ENCODE peak calls at places on chromosomes 11 and 22, in ten cellular contexts. J is prostate gland; V is IMR-90; R is iPS DF 6.9; P is A549; Z is fibroblast of lung; T is stomach; D is upper lobe of right lung; O is CD8-positive, alpha-beta memory T cell; L is dorsolateral prefrontal cortex. B is an unnamed sample.

GRCh38 chr22:31927562-31927961 is 16.8 kb upstream of the YWHAH start:
- DNase-seq in J (no peak), V (no peak), R (no peak), P (no peak), Z (no peak), T (no peak), D (no peak), O (no peak), L (no peak), B (no peak)

GRCh38 chr22:49261616-49262015 is 566.1 kb downstream of the BRD1 start:
- DNase-seq in J (no peak), V (no peak), R (no peak), P (no peak), Z (no peak), T (peak), D (peak), O (no peak), L (no peak), B (peak)

GRCh38 chr11:111938687-111939160 is 1.6 kb downstream of the DIXDC1 start:
- DNase-seq in J (no peak), V (peak), R (no peak), P (no peak), Z (peak), T (no peak), D (no peak), O (no peak), L (no peak), B (no peak)

GRCh38 chr11:128532571-128533091 is 54.7 kb downstream of the ETS1 start:
- DNase-seq in J (no peak), V (no peak), R (no peak), P (no peak), Z (no peak), T (no peak), D (no peak), O (no peak), L (peak), B (no peak)

GRCh38 chr11:47184711-47185304 is 1.4 kb downstream of the PACSIN3 start:
- DNase-seq in J (no peak), V (no peak), R (no peak), P (no peak), Z (no peak), T (peak), D (no peak), O (no peak), L (peak), B (no peak)

GRCh38 chr22:49154433-49154832 is 673.2 kb downstream of the BRD1 start:
- DNase-seq in J (no peak), V (no peak), R (no peak), P (no peak), Z (no peak), T (no peak), D (no peak), O (no peak), L (no peak), B (no peak)

GRCh38 chr11:92269021-92269420 is 44.4 kb downstream of the FAT3 start:
- DNase-seq in J (no peak), V (peak), R (no peak), P (peak), Z (peak), T (no peak), D (no peak), O (no peak), L (no peak), B (peak)

GRCh38 chr11:60939828-60940227 is 12.1 kb downstream of the SLC15A3 start:
- DNase-seq in J (no peak), V (peak), R (no peak), P (no peak), Z (no peak), T (no peak), D (no peak), O (no peak), L (no peak), B (no peak)

GRCh38 chr11:20601221-20601914 is 2.0 kb downstream of the SLC6A5 start:
- DNase-seq in J (no peak), V (no peak), R (no peak), P (no peak), Z (no peak), T (no peak), D (no peak), O (no peak), L (no peak), B (no peak)

GRCh38 chr11:16898274-16898985 is 115.8 kb downstream of the PLEKHA7 start:
- DNase-seq in J (no peak), V (no peak), R (no peak), P (no peak), Z (no peak), T (no peak), D (no peak), O (no peak), L (no peak), B (no peak)

GRCh38 chr11:69215216-69215615 is 59.5 kb downstream of the SMIM38 start:
- DNase-seq in J (no peak), V (no peak), R (no peak), P (no peak), Z (no peak), T (peak), D (no peak), O (no peak), L (no peak), B (peak)

GRCh38 chr11:72080326-72081183 is at the start of the genes LRRC51 and NUMA1:
- DNase-seq in J (peak), V (peak), R (peak), P (peak), Z (peak), T (peak), D (peak), O (peak), L (peak), B (peak)

GRCh38 chr11:65655570-65656332 is 7.0 kb downstream of the RELA start:
- DNase-seq in J (no peak), V (no peak), R (no peak), P (no peak), Z (no peak), T (no peak), D (no peak), O (no peak), L (no peak), B (no peak)
- H3K4me3 ChIP-seq in J (no peak), V (no peak), R (no peak), P (no peak), Z (no peak), T (no peak), D (no peak), O (no peak), L (no peak), B (no peak)

GRCh38 chr22:20919718-20920117 is 2.5 kb downstream of the CRKL start:
- DNase-seq in J (no peak), V (no peak), R (no peak), P (no peak), Z (peak), T (no peak), D (no peak), O (no peak), L (no peak), B (no peak)
- H3K27ac ChIP-seq in J (no peak), V (no peak), R (no peak), P (peak), Z (peak), T (no peak), D (no peak), O (peak), L (no peak), B (no peak)

GRCh38 chr22:23565288-23565941 is 14.7 kb downstream of the IGLL1 start:
- DNase-seq in J (no peak), V (no peak), R (no peak), P (no peak), Z (no peak), T (no peak), D (no peak), O (no peak), L (no peak), B (no peak)
- H3K4me3 ChIP-seq in J (peak), V (no peak), R (no peak), P (peak), Z (no peak), T (peak), D (peak), O (peak), L (no peak), B (no peak)

DNA sequence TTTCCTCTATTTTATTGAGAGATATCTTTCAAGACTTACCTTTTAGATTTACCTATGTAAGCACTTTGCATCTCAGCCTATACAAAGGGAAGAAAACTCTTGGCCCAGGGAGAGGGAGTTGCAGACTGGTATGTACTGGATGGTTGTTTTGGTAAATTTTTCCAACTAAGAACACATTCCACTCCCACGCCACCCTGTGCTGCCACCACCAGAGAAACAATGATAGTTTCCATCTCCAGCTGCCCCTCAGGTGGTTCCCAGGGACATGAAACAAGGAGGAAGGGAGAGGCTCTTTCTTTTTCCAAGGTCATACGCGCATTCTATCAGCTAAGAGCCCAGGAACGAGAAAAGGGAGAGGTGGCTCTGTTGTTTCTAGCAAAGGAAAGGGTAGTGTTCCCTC is 34.4 kb downstream of the CCDC34 start:
- DNase-seq in J (no peak), V (no peak), R (no peak), P (no peak), Z (peak), T (no peak), D (no peak), O (no peak), L (no peak), B (no peak)
- H3K27ac ChIP-seq in J (no peak), V (no peak), R (no peak), P (no peak), Z (no peak), T (no peak), D (no peak), O (no peak), L (no peak), B (no peak)

DNA sequence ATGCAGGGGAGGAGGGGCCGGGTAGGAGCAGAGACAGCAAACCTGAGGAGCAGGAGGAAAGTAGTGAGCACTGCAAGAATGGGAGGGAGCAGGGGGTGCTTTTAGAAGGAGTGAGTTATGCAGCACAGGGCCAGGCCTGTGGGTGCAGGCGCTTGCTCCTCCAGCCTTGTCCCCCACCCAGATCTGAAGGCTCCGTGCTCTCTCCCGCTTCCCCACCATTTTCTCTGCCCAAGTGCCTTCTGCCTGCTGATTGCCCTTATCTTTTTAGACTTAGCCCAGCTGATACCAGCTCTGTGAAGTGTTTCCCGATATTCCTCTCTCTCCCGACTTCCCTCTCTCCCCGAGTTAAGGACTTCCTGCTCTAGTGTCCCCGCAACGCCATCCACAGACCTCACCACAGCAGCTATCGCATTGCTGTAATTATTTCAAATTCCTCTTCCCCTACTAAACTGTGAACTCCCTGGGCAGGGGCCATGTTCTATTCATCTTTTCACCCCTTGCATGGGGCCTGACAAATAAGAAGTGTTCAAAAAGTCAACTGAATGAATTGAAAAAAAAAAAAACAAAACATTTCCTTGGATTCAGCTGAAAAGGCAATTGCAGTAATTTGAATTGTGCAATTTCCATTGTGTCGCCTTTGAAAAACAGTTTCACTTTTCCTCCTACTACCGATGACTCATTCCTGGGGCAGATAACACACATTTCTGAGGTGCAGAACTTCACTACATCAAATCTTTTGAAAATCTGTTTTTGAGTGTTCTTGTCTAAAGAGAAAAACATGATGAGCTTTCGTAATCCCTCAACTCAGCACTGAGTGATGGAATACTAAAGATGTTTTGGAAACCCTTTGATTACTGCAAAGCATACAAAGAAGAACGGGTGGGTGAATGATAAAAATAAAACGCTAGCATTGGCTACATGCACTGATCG is 69.7 kb upstream of the BMAL1 start:
- DNase-seq in J (no peak), V (peak), R (no peak), P (no peak), Z (peak), T (no peak), D (peak), O (no peak), L (no peak), B (peak)
- H3K4me3 ChIP-seq in J (no peak), V (peak), R (no peak), P (peak), Z (peak), T (peak), D (peak), O (peak), L (peak), B (peak)

B was measured in SJSA1.